ENCODE peak calls at places on chromosomes 4 and X, in eight cellular contexts. U is GM23338; V is SK-N-SH; L is iPS-NIHi11; H is EH; Z is NCI-H2029 treated with DMSO at 0.1 percent for 48 hours; Y is mesenchymal stem cell; J is stimulated activated CD4-positive, alpha-beta T cell treated with anti-CD3 and anti-CD28 coated beads, Interleukin-12 subunit alpha, Interleukin-12 subunit beta, amount 100 ng/mL, for 48 hours. G is an unnamed sample.

GRCh38 chr4:118682928-118683327 is 2.3 kb upstream of the METTL14 start:
- DNase-seq in H (peak), U (peak), J (no peak), Z (no peak), L (peak), V (peak), Y (peak), G (peak)

GRCh38 chrX:53266175-53266574 is 15.2 kb downstream of the IQSEC2 start:
- DNase-seq in Z (no peak), L (no peak), J (no peak), V (no peak), H (no peak), Y (no peak), U (no peak), G (no peak)

GRCh38 chrX:44012484-44013096 is 39.4 kb upstream of the NDP start:
- DNase-seq in U (no peak), H (peak), J (peak), L (no peak), Z (no peak), Y (peak), V (no peak), G (peak)

GRCh38 chrX:41677661-41678060 is 11.1 kb upstream of the GPR34 start:
- DNase-seq in V (no peak), H (peak), L (no peak), Z (no peak), Y (no peak), U (no peak), J (no peak), G (no peak)

GRCh38 chr4:54499308-54500074 is 158.3 kb upstream of the KIT start:
- DNase-seq in J (no peak), H (peak), U (no peak), Y (no peak), V (no peak), L (peak), Z (no peak), G (peak)

GRCh38 chr4:15654556-15655222 is 468 bp downstream of the FBXL5 start:
- DNase-seq in Y (peak), Z (no peak), H (peak), J (no peak), U (peak), V (no peak), L (peak), G (peak)

GRCh38 chrX:134998246-134998645 is 7.5 kb downstream of the SMIM10 start:
- DNase-seq in L (no peak), Y (no peak), V (no peak), Z (no peak), J (no peak), U (no peak), H (peak), G (no peak)

GRCh38 chr4:124322234-124322831 is 390.2 kb downstream of the ANKRD50 start:
- DNase-seq in H (peak), Y (peak), V (peak), L (peak), Z (peak), J (no peak), U (peak), G (peak)

GRCh38 chr4:165106518-165106917 is 6.1 kb downstream of the TMEM192 start:
- DNase-seq in V (no peak), Y (no peak), Z (no peak), J (no peak), H (no peak), L (no peak), U (no peak), G (no peak)

GRCh38 chrX:56233100-56233499 is 944 bp downstream of the KLF8 start:
- DNase-seq in Z (no peak), L (no peak), Y (no peak), V (no peak), H (no peak), U (peak), J (no peak), G (no peak)

GRCh38 chrX:39721570-39722279 is 376.0 kb downstream of the BCOR start:
- DNase-seq in V (no peak), U (no peak), Z (no peak), L (no peak), J (no peak), H (peak), Y (no peak), G (no peak)

GRCh38 chr4:120331486-120332281 is 265.0 kb upstream of the MAD2L1 start:
- DNase-seq in H (no peak), Z (no peak), U (no peak), L (no peak), Y (peak), V (no peak), J (no peak), G (no peak)

GRCh38 chr4:168496834-168497233 is at the start of gene PALLD:
- DNase-seq in Y (peak), Z (no peak), L (peak), U (no peak), J (no peak), H (peak), V (no peak), G (no peak)

GRCh38 chrX:132821974-132822633 is 136.3 kb downstream of the HS6ST2 start:
- DNase-seq in H (no peak), L (no peak), J (no peak), V (no peak), Z (no peak), Y (no peak), U (no peak), G (no peak)

GRCh38 chr4:93657527-93657926 is 171.0 kb upstream of the ATOH1 start:
- DNase-seq in U (no peak), Y (no peak), J (no peak), H (no peak), V (no peak), Z (no peak), L (no peak), G (no peak)

GRCh38 chrX:14832151-14832550 is 40.7 kb downstream of the FANCB start:
- DNase-seq in V (no peak), H (peak), U (no peak), J (no peak), Y (peak), L (no peak), Z (no peak), G (peak)